ENCODE peak calls at places on chromosomes 5 and 9, in four cellular contexts. C, W, A and R are unnamed samples.
A peak's percentile ranks its signal among the peaks of the same experiment; 100 is the strongest.

GRCh38 chr5:140800816-140801493 is at the start of gene PCDHA3:
- DNase-seq in W (no peak), A (no peak), C (no peak), R (no peak)

GRCh38 chr5:120228262-120229031 is 235.7 kb upstream of the PRR16 start:
- DNase-seq in W (no peak), A (no peak), C (no peak), R (no peak)

GRCh38 chr9:30670805-30671562 is 1713.5 kb upstream of the ACO1 start:
- DNase-seq in C (no peak), W (no peak), A (no peak), R (no peak)

GRCh38 chr5:181188700-181189362 is 16.2 kb downstream of the TRIM7 start:
- DNase-seq in A (peak; percentile 91), C (peak; percentile 68), W (peak; percentile 83), R (peak; percentile 65)

GRCh38 chr5:38650540-38651275 is 94.3 kb upstream of the LIFR start:
- DNase-seq in W (no peak), A (no peak), C (no peak), R (no peak)

GRCh38 chr5:156310115-156310514 is 16.8 kb upstream of the SGCD start:
- DNase-seq in C (no peak), W (no peak), A (no peak), R (no peak)

GRCh38 chr5:132136906-132137305 is 63.3 kb downstream of the CSF2 start:
- DNase-seq in A (no peak), C (no peak), W (no peak), R (no peak)

GRCh38 chr5:109161914-109162683 is 247.7 kb downstream of the PJA2 start:
- DNase-seq in A (no peak), C (no peak), W (no peak), R (no peak)

GRCh38 chr5:434443-435146 is 8.4 kb upstream of the EXOC3 start:
- DNase-seq in C (no peak), A (no peak), W (no peak), R (no peak)

GRCh38 chr5:41182666-41183065 is 30.7 kb downstream of the C6 start:
- DNase-seq in C (no peak), A (no peak), W (no peak), R (no peak)

GRCh38 chr5:113356487-113356886 is 78.3 kb downstream of the TSSK1B start:
- DNase-seq in W (no peak), C (no peak), A (no peak), R (no peak)

GRCh38 chr5:66113160-66113559 is 30.9 kb upstream of the SREK1 start:
- DNase-seq in W (no peak), C (no peak), A (no peak), R (no peak)

DNA sequence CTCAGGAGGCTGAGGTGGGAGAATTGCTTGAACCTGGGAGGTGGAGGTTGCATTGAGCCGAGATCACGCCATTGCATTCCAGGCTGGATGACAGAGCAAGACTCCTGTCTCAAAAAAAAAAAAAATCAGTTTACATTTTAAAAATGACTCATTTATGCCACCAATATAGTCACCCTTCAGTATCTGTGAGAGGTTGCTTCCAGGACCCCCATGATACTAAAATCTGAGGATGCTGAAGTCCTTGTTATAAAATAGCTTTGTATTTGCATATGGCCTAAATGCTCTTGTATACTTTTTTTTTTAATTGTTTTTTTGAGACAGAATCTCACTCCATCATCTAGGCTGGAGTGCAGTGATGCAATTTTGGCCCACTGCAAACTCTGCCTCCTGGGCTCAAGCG is 5.8 kb downstream of the OCLN start:
- DNase-seq in A (no peak), C (no peak), W (no peak), R (no peak)
- H3K4me1 ChIP-seq in A (no peaks in the 10 kb centered on the region), C (peaks cover 7% of the 10 kb centered on the region), W (no peaks in the 10 kb centered on the region), R (peaks cover 4% of the 10 kb centered on the region)

DNA sequence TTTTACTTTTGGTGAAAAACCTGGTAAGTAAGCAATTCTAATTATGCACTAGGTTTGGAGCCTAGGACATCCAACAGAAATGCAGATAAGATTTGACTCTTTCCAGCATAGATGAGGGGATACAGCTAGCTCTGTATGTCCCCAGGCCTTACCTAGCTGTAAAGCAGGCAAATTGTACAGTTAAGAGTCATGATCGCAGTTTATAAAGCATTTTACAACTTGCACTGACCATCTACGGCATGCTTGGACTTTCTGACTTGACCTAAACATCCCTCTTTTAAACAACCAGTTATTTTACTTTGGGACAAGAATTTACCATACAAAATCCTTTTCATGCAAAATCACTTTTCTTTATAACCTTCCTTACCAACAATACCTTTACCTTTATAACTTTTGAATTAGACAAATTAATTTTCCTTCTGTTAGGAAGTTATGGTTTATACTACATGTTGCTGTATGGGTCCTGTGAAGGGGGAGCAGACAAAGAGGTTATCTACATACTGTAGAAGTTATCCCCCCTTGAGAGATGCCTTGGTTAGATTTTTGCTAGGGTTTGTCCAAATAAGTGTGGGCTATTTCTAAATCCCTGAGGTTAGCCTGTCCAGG is 36.8 kb downstream of the FGD3 start:
- DNase-seq in A (no peak), W (no peak), C (no peak), R (no peak)
- H3K9me3 ChIP-seq in A (no peaks in the 10 kb centered on the region), W (peaks cover 6% of the 10 kb centered on the region), C (no peaks in the 10 kb centered on the region), R (no peaks in the 10 kb centered on the region)

DNA sequence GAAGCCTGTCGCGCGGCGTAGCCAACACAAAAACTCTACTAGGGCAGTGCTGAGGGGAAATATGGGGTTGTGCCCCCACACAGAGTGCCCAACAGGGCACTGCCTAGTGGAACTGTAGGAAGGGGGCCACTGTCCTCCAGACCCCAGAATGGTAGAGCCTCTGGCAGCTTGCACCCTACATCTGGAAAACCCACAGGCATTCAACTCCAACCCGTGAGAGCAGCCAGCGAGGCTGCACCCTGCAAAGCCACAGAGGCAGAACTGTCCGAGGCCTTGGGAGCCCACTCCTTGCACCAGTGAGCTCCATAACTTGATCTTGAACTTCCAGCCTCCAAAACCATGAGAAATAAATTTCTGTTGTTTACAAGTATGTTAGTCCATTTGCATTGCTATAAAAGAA is 27.7 kb downstream of the GRAMD2B start:
- DNase-seq in A (no peak), W (no peak), C (no peak), R (no peak)
- H3K4me1 ChIP-seq in A (no peaks in the 10 kb centered on the region), W (peaks cover 22% of the 10 kb centered on the region), C (peaks cover 14% of the 10 kb centered on the region), R (peaks cover 8% of the 10 kb centered on the region)

GRCh38 chr5:111649516-111649915 is 107.5 kb downstream of the NREP start:
- DNase-seq in C (no peak), W (no peak), A (no peak), R (no peak)
- H3K9me3 ChIP-seq in C (no peaks in the 10 kb centered on the region), W (no peaks in the 10 kb centered on the region), A (no peaks in the 10 kb centered on the region), R (no peaks in the 10 kb centered on the region)

GRCh38 chr5:102835715-102836114 is 80.6 kb downstream of the PAM start:
- DNase-seq in A (no peak), C (no peak), W (no peak), R (no peak)
- H3K4me1 ChIP-seq in A (no peaks in the 10 kb centered on the region), C (no peaks in the 10 kb centered on the region), W (no peaks in the 10 kb centered on the region), R (peaks cover 39% of the 10 kb centered on the region)

GRCh38 chr5:80288177-80288576 is 31.6 kb upstream of the SPZ1 start:
- DNase-seq in A (no peak), C (no peak), W (no peak), R (no peak)
- H3K9me3 ChIP-seq in A (no peaks in the 10 kb centered on the region), C (no peaks in the 10 kb centered on the region), W (no peaks in the 10 kb centered on the region), R (no peaks in the 10 kb centered on the region)

DNA sequence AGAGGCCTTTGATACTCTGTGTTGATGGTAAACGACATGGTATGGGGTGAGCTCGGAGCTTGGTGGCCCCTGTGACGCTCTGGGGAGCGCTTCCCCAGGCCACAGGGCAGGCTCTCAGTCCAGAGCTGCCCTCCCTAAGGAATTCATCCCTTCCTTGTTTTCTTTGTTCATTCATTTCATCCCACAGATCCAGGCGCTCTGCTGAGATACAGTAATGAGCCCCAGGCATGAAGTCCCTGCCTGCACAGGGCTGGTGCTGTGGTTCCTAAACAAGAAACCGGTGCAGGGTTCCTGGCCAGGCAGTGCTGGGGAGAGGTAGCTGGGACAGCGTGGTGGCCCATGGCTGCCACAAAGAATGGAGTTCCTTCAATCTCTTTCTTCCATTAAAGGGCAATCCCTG is 14.4 kb downstream of the NEK6 start:
- DNase-seq in W (no peak), A (no peak), C (no peak), R (no peak)
- H3K4me1 ChIP-seq in W (peaks cover 50% of the 10 kb centered on the region), A (no peaks in the 10 kb centered on the region), C (no peaks in the 10 kb centered on the region), R (peaks cover 22% of the 10 kb centered on the region)

DNA sequence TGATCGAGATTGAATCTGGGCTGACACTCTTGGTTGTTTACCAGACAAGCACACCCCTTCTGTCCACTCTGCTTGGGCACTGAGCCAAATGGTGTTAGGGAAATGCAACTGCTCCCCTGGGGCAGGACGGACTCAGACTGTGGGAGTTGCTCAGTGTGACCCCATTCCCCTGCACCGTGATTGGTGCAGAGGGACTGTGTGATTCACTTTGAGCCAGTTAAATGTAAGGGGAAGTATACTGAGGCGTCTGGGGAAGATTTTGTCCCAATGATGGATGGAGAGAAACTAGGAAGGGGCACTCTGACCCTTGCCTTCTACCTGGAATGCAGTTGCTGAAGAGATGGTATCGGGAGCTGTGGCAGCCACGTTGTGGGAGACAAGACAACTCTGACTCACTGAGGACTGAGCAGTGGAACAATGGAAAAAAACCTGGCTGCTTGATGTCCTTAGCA is 196.0 kb upstream of the ANKRD55 start:
- DNase-seq in C (no peak), W (no peak), A (no peak), R (peak; percentile 20)
- H3K9me3 ChIP-seq in C (no peaks in the 10 kb centered on the region), W (no peaks in the 10 kb centered on the region), A (no peaks in the 10 kb centered on the region), R (no peaks in the 10 kb centered on the region)